ENCODE peak calls at places on chromosomes 11 and 22, in nine cellular contexts. One of them, this sample, is unnamed.

GRCh38 chr11:75815345-75815983 is 454 bp downstream of the UVRAG start:
- DNase-seq in NB4: peak
- DNase-seq in GM12865: peak
- DNase-seq in SK-N-SH: no peak
- DNase-seq in choroid plexus epithelial cell: peak
- DNase-seq in coronary artery: peak
- DNase-seq in transverse colon: peak
- DNase-seq in ascending aorta: peak
- DNase-seq in sigmoid colon: peak
- DNase-seq in this sample: no peak

GRCh38 chr11:15117751-15118150 is 3.0 kb downstream of the INSC start:
- DNase-seq in NB4: no peak
- DNase-seq in GM12865: no peak
- DNase-seq in SK-N-SH: no peak
- DNase-seq in choroid plexus epithelial cell: no peak
- DNase-seq in coronary artery: no peak
- DNase-seq in transverse colon: no peak
- DNase-seq in ascending aorta: no peak
- DNase-seq in sigmoid colon: no peak
- DNase-seq in this sample: peak

GRCh38 chr22:20566420-20567260 is 59.2 kb downstream of the MED15 start:
- DNase-seq in NB4: no peak
- DNase-seq in GM12865: no peak
- DNase-seq in SK-N-SH: no peak
- DNase-seq in choroid plexus epithelial cell: peak
- DNase-seq in coronary artery: no peak
- DNase-seq in transverse colon: peak
- DNase-seq in ascending aorta: no peak
- DNase-seq in sigmoid colon: peak
- DNase-seq in this sample: no peak

GRCh38 chr11:133894956-133895549 is 49.7 kb upstream of the SPATA19 start:
- DNase-seq in NB4: no peak
- DNase-seq in GM12865: peak
- DNase-seq in SK-N-SH: peak
- DNase-seq in choroid plexus epithelial cell: no peak
- DNase-seq in coronary artery: peak
- DNase-seq in transverse colon: no peak
- DNase-seq in ascending aorta: no peak
- DNase-seq in sigmoid colon: peak
- DNase-seq in this sample: peak

GRCh38 chr11:75333807-75334140 is 17.7 kb downstream of the ARRB1 start:
- DNase-seq in NB4: no peak
- DNase-seq in GM12865: no peak
- DNase-seq in SK-N-SH: no peak
- DNase-seq in choroid plexus epithelial cell: no peak
- DNase-seq in coronary artery: no peak
- DNase-seq in transverse colon: no peak
- DNase-seq in ascending aorta: no peak
- DNase-seq in sigmoid colon: no peak
- DNase-seq in this sample: no peak

GRCh38 chr22:48758021-48758561 is 1069.6 kb downstream of the BRD1 start:
- DNase-seq in NB4: no peak
- DNase-seq in GM12865: no peak
- DNase-seq in SK-N-SH: no peak
- DNase-seq in choroid plexus epithelial cell: no peak
- DNase-seq in coronary artery: peak
- DNase-seq in transverse colon: no peak
- DNase-seq in ascending aorta: peak
- DNase-seq in sigmoid colon: peak
- DNase-seq in this sample: peak

GRCh38 chr11:131685906-131686305 is 315.5 kb downstream of the NTM start:
- DNase-seq in NB4: no peak
- DNase-seq in GM12865: no peak
- DNase-seq in SK-N-SH: no peak
- DNase-seq in choroid plexus epithelial cell: no peak
- DNase-seq in coronary artery: no peak
- DNase-seq in transverse colon: no peak
- DNase-seq in ascending aorta: no peak
- DNase-seq in sigmoid colon: no peak
- DNase-seq in this sample: peak

GRCh38 chr11:1553808-1554594 is 18.1 kb downstream of the DUSP8 start:
- DNase-seq in NB4: no peak
- DNase-seq in GM12865: no peak
- DNase-seq in SK-N-SH: no peak
- DNase-seq in choroid plexus epithelial cell: no peak
- DNase-seq in coronary artery: no peak
- DNase-seq in transverse colon: peak
- DNase-seq in ascending aorta: no peak
- DNase-seq in sigmoid colon: no peak
- DNase-seq in this sample: no peak

GRCh38 chr11:45096636-45097035 is 49.8 kb upstream of the PRDM11 start:
- DNase-seq in NB4: no peak
- DNase-seq in GM12865: no peak
- DNase-seq in SK-N-SH: no peak
- DNase-seq in choroid plexus epithelial cell: no peak
- DNase-seq in coronary artery: no peak
- DNase-seq in transverse colon: no peak
- DNase-seq in ascending aorta: peak
- DNase-seq in sigmoid colon: no peak
- DNase-seq in this sample: peak

GRCh38 chr11:130211781-130212401 is 52.3 kb downstream of the ST14 start:
- DNase-seq in NB4: no peak
- DNase-seq in GM12865: no peak
- DNase-seq in SK-N-SH: no peak
- DNase-seq in choroid plexus epithelial cell: no peak
- DNase-seq in coronary artery: peak
- DNase-seq in transverse colon: peak
- DNase-seq in ascending aorta: peak
- DNase-seq in sigmoid colon: peak
- DNase-seq in this sample: peak

GRCh38 chr11:122796128-122796717 is 42.1 kb upstream of the CRTAM start:
- DNase-seq in NB4: peak
- DNase-seq in GM12865: peak
- DNase-seq in SK-N-SH: peak
- DNase-seq in choroid plexus epithelial cell: peak
- DNase-seq in coronary artery: no peak
- DNase-seq in transverse colon: peak
- DNase-seq in ascending aorta: no peak
- DNase-seq in sigmoid colon: no peak
- DNase-seq in this sample: no peak

GRCh38 chr22:44668190-44668885 is 33.7 kb upstream of the PRR5 start:
- DNase-seq in NB4: peak
- DNase-seq in GM12865: no peak
- DNase-seq in SK-N-SH: peak
- DNase-seq in choroid plexus epithelial cell: no peak
- DNase-seq in coronary artery: no peak
- DNase-seq in transverse colon: no peak
- DNase-seq in ascending aorta: no peak
- DNase-seq in sigmoid colon: peak
- DNase-seq in this sample: no peak
- TF ChIP-seq CTCF in NB4: no peak
- TF ChIP-seq CTCF in GM12865: no peak
- TF ChIP-seq CTCF in SK-N-SH: peak
- TF ChIP-seq CTCF in choroid plexus epithelial cell: no peak
- TF ChIP-seq CTCF in coronary artery: no peak
- TF ChIP-seq CTCF in transverse colon: no peak
- TF ChIP-seq CTCF in ascending aorta: no peak
- TF ChIP-seq CTCF in sigmoid colon: no peak
- TF ChIP-seq CTCF in this sample: no peak

DNA sequence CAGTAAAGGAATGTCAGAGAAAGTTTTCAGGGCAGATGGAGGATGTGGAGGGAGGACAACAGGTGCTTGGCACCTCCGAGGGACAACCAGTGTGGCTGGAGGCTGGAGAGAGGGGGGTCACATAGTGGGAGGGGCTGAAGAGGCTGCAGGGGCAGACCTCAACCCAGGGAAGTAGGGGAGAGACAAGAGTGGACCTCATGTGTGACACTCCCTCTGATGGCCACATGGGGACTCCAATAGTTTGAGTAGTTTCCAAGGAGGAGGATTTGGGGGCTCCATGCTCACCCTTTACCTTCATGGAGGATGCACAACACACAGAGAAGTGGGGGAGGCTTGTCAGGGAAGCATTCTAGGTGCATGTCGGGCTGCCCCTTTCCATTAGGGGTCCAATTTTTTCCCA is 35.1 kb upstream of the ASPHD2 start:
- DNase-seq in NB4: no peak
- DNase-seq in GM12865: no peak
- DNase-seq in SK-N-SH: no peak
- DNase-seq in choroid plexus epithelial cell: no peak
- DNase-seq in coronary artery: no peak
- DNase-seq in transverse colon: no peak
- DNase-seq in ascending aorta: no peak
- DNase-seq in sigmoid colon: no peak
- DNase-seq in this sample: no peak
- TF ChIP-seq CTCF in NB4: no peak
- TF ChIP-seq CTCF in GM12865: peak
- TF ChIP-seq CTCF in SK-N-SH: peak
- TF ChIP-seq CTCF in choroid plexus epithelial cell: peak
- TF ChIP-seq CTCF in coronary artery: no peak
- TF ChIP-seq CTCF in transverse colon: no peak
- TF ChIP-seq CTCF in ascending aorta: no peak
- TF ChIP-seq CTCF in sigmoid colon: no peak
- TF ChIP-seq CTCF in this sample: no peak

GRCh38 chr22:24703101-24703500 is 71.4 kb downstream of the PIWIL3 start:
- DNase-seq in NB4: no peak
- DNase-seq in GM12865: no peak
- DNase-seq in SK-N-SH: no peak
- DNase-seq in choroid plexus epithelial cell: peak
- DNase-seq in coronary artery: no peak
- DNase-seq in transverse colon: peak
- DNase-seq in ascending aorta: no peak
- DNase-seq in sigmoid colon: no peak
- DNase-seq in this sample: no peak

GRCh38 chr22:24706732-24707476 is 67.6 kb downstream of the PIWIL3 start:
- DNase-seq in NB4: no peak
- DNase-seq in GM12865: no peak
- DNase-seq in SK-N-SH: no peak
- DNase-seq in choroid plexus epithelial cell: no peak
- DNase-seq in coronary artery: no peak
- DNase-seq in transverse colon: no peak
- DNase-seq in ascending aorta: no peak
- DNase-seq in sigmoid colon: no peak
- DNase-seq in this sample: no peak

GRCh38 chr22:24706050-24706449 is 68.5 kb downstream of the PIWIL3 start:
- DNase-seq in NB4: no peak
- DNase-seq in GM12865: no peak
- DNase-seq in SK-N-SH: peak
- DNase-seq in choroid plexus epithelial cell: peak
- DNase-seq in coronary artery: no peak
- DNase-seq in transverse colon: no peak
- DNase-seq in ascending aorta: no peak
- DNase-seq in sigmoid colon: no peak
- DNase-seq in this sample: no peak

DNA sequence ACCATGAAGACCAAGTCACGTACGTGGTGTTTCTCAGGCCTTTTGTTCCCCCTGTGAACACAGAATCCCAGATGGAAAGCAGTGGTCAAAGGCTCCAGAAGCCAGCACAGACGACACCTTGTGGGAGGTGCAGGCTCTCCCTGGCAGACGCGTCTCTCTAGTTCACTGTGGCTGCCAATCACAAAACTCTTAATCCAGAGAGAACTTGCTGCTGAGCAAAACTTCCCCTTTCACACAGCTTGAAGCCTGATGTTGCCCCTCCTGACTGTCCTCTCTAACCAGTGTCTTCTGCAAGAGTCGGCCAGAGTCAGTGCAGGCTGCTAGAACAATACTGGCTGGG is 67.1 kb downstream of the PIWIL3 start:
- DNase-seq in NB4: peak
- DNase-seq in GM12865: no peak
- DNase-seq in SK-N-SH: no peak
- DNase-seq in choroid plexus epithelial cell: no peak
- DNase-seq in coronary artery: no peak
- DNase-seq in transverse colon: peak
- DNase-seq in ascending aorta: no peak
- DNase-seq in sigmoid colon: no peak
- DNase-seq in this sample: no peak
- TF ChIP-seq CTCF in NB4: no peak
- TF ChIP-seq CTCF in GM12865: no peak
- TF ChIP-seq CTCF in SK-N-SH: no peak
- TF ChIP-seq CTCF in choroid plexus epithelial cell: peak
- TF ChIP-seq CTCF in coronary artery: no peak
- TF ChIP-seq CTCF in transverse colon: no peak
- TF ChIP-seq CTCF in ascending aorta: no peak
- TF ChIP-seq CTCF in sigmoid colon: no peak
- TF ChIP-seq CTCF in this sample: no peak

DNA sequence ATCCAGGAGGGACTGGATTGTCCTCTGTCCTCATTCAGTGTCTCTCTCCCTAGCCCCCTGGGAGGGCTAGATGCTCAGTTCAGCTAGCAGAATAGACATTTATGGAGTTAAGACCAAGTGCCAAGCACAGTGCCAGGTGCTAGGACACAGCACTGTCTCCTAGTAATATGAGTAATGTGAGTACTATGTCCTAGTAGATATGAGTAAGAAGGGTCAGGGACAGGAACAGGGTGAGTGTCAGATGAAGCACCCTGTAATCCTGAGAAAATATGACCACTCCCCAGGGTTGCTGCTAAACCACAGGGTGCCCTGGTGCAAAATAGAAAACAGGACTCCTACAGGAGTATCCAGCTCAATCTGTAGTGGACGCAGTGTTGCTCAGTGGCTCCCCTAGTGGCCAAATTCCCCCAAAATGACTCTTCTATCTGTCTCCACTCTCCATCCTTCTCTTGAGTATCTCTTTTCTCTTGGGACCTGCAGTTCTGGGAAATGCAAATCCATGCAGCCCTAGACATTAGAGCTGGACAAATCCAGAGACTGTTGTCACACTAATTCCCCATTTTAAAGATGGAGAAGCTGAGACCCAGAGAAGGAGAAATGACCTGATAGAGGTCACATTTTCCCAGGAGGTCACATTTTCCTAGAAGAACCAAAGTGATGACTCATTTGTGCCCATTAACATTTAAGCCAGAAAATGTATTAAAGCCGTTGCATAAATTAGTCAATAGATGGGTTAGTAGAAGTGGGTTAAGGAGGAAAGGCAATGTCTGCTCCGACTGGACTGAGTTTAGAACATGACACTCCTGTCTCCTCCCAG is 214.3 kb downstream of the NXPE2 start:
- DNase-seq in NB4: peak
- DNase-seq in GM12865: peak
- DNase-seq in SK-N-SH: peak
- DNase-seq in choroid plexus epithelial cell: no peak
- DNase-seq in coronary artery: no peak
- DNase-seq in transverse colon: no peak
- DNase-seq in ascending aorta: no peak
- DNase-seq in sigmoid colon: no peak
- DNase-seq in this sample: no peak
- TF ChIP-seq CTCF in NB4: peak
- TF ChIP-seq CTCF in GM12865: peak
- TF ChIP-seq CTCF in SK-N-SH: peak
- TF ChIP-seq CTCF in choroid plexus epithelial cell: peak
- TF ChIP-seq CTCF in coronary artery: no peak
- TF ChIP-seq CTCF in transverse colon: peak
- TF ChIP-seq CTCF in ascending aorta: no peak
- TF ChIP-seq CTCF in sigmoid colon: no peak
- TF ChIP-seq CTCF in this sample: peak